ENCODE peak calls at places on chromosomes 12 and 14, in six cellular contexts. H is PC-3, P is mammary epithelial cell, R is left lung, S is prostate gland, O is heart right ventricle. U is an unnamed sample.

GRCh38 chr12:111687255-111687654 is 1.4 kb downstream of the ACAD10 start:
- DNase-seq in O (no peak), R (no peak), S (no peak), H (peak), P (no peak), U (peak)

GRCh38 chr12:56299308-56299852 is 750 bp downstream of the CS start:
- DNase-seq in R (no peak), P (peak), S (peak), H (peak), O (no peak), U (peak)

GRCh38 chr14:94936411-94936892 is 166.5 kb upstream of the GSC start:
- DNase-seq in R (peak), S (peak), H (no peak), P (no peak), O (peak), U (no peak)

GRCh38 chr14:85437143-85437542 is 92.8 kb upstream of the FLRT2 start:
- DNase-seq in S (peak), R (no peak), H (peak), O (no peak), P (peak), U (peak)

GRCh38 chr12:130932061-130932650 is 21.6 kb upstream of the ADGRD1 start:
- DNase-seq in R (no peak), H (no peak), S (no peak), O (no peak), P (no peak), U (no peak)

GRCh38 chr12:105083551-105084105 is 630 bp downstream of the ALDH1L2 start:
- DNase-seq in O (peak), H (no peak), S (no peak), P (peak), R (peak), U (peak)

GRCh38 chr12:71439613-71440392 is at the start of gene LGR5:
- DNase-seq in P (peak), S (no peak), R (no peak), H (peak), O (peak), U (peak)

GRCh38 chr12:6284273-6284672 is 26.2 kb upstream of the PLEKHG6 start:
- DNase-seq in R (no peak), O (no peak), H (no peak), P (no peak), S (no peak), U (no peak)

GRCh38 chr14:100416921-100417451 is 93.8 kb downstream of the SLC25A47 start:
- DNase-seq in R (no peak), O (no peak), H (peak), P (peak), S (no peak), U (peak)

GRCh38 chr14:24910408-24910986 is 139.4 kb downstream of the STXBP6 start:
- DNase-seq in P (no peak), H (no peak), S (no peak), O (no peak), R (no peak), U (no peak)

GRCh38 chr14:53890611-53891091 is 66.0 kb downstream of the BMP4 start:
- DNase-seq in P (no peak), S (no peak), R (no peak), O (no peak), H (no peak), U (no peak)

GRCh38 chr14:61573748-61574513 is 121.4 kb upstream of the HIF1A start:
- DNase-seq in S (no peak), H (peak), P (peak), O (no peak), R (no peak), U (peak)

GRCh38 chr14:22952418-22952817 is 4.5 kb downstream of the HAUS4 start:
- DNase-seq in O (no peak), R (no peak), H (no peak), S (no peak), P (no peak), U (peak)

GRCh38 chr14:60651936-60652673 is 2.8 kb upstream of the SIX1 start:
- DNase-seq in P (no peak), O (no peak), R (no peak), H (no peak), S (peak), U (no peak)

GRCh38 chr12:76272292-76272691 is 75.9 kb downstream of the BBS10 start:
- DNase-seq in H (no peak), R (no peak), P (no peak), S (no peak), O (no peak), U (no peak)

GRCh38 chr12:120239776-120240494 is 25.6 kb downstream of the PXN start:
- DNase-seq in R (no peak), P (no peak), H (no peak), O (no peak), S (no peak), U (no peak)

GRCh38 chr12:49748306-49748705 is 6.9 kb downstream of the TMBIM6 start:
- DNase-seq in H (no peak), P (no peak), O (no peak), R (no peak), S (no peak), U (peak)

GRCh38 chr12:78241472-78241871 is 410.8 kb downstream of the NAV3 start:
- DNase-seq in H (no peak), P (no peak), S (no peak), R (no peak), O (no peak), U (peak)

GRCh38 chr12:12384601-12385321 is 27.9 kb downstream of the BORCS5 start:
- DNase-seq in S (no peak), O (no peak), R (no peak), H (no peak), P (no peak), U (no peak)

GRCh38 chr14:91293281-91293680 is 48.8 kb upstream of the GPR68 start:
- DNase-seq in H (no peak), R (no peak), P (no peak), O (no peak), S (no peak), U (no peak)

GRCh38 chr12:46260913-46261476 is 7.8 kb downstream of the SLC38A1 start:
- DNase-seq in R (no peak), O (no peak), S (peak), P (peak), H (peak), U (peak)

GRCh38 chr14:52885230-52885629 is 65.6 kb downstream of the FERMT2 start:
- DNase-seq in H (no peak), P (no peak), R (no peak), O (no peak), S (no peak), U (no peak)

GRCh38 chr12:107309020-107309419 is 215.7 kb upstream of the CRY1 start:
- DNase-seq in S (no peak), H (no peak), R (no peak), O (no peak), P (no peak), U (no peak)

GRCh38 chr14:28303248-28303647 is 463.3 kb upstream of the FOXG1 start:
- DNase-seq in P (peak), O (no peak), H (peak), S (no peak), R (no peak), U (peak)

GRCh38 chr12:112862570-112863137 is 44.1 kb upstream of the OAS1 start:
- DNase-seq in R (no peak), S (no peak), H (no peak), O (no peak), P (no peak), U (no peak)

GRCh38 chr12:48946206-48946605 is 11.1 kb downstream of the ARF3 start:
- DNase-seq in P (no peak), R (no peak), O (no peak), S (no peak), H (no peak), U (no peak)

GRCh38 chr12:127485528-127485927 is 781.4 kb upstream of the TMEM132C start:
- DNase-seq in P (peak), R (no peak), O (no peak), S (no peak), H (peak), U (peak)

GRCh38 chr12:92469837-92470236 is 233.0 kb upstream of the PLEKHG7 start:
- DNase-seq in H (peak), S (no peak), P (no peak), O (peak), R (no peak), U (peak)

GRCh38 chr12:5022465-5023061 is 21.1 kb upstream of the KCNA5 start:
- DNase-seq in P (peak), H (peak), R (no peak), S (peak), O (peak), U (peak)

GRCh38 chr12:66119229-66119869 is 11.2 kb downstream of the LLPH start:
- DNase-seq in S (no peak), R (no peak), H (no peak), P (no peak), O (no peak), U (no peak)

GRCh38 chr12:80979821-80980220 is 42.1 kb upstream of the LIN7A start:
- DNase-seq in P (no peak), R (no peak), H (no peak), O (no peak), S (no peak), U (peak)

GRCh38 chr12:115024531-115024930 is 340.6 kb upstream of the TBX3 start:
- DNase-seq in H (no peak), O (no peak), S (no peak), R (no peak), P (no peak), U (no peak)

GRCh38 chr14:66099931-66100330 is 386.2 kb upstream of the CCDC196 start:
- DNase-seq in R (no peak), S (no peak), O (no peak), H (no peak), P (peak), U (no peak)

GRCh38 chr12:121579981-121580868 is 598 bp downstream of the KDM2B start:
- DNase-seq in S (peak), H (peak), R (peak), O (peak), P (peak), U (peak)

GRCh38 chr14:31229638-31230229 is 22.1 kb upstream of the HECTD1 start:
- DNase-seq in P (peak), S (peak), H (peak), O (peak), R (peak), U (peak)

GRCh38 chr12:89257355-89257754 is 94.9 kb downstream of the DUSP6 start:
- DNase-seq in O (no peak), H (no peak), R (no peak), S (no peak), P (no peak), U (no peak)

GRCh38 chr14:105865266-105865903 is 339.0 kb downstream of the TMEM121 start:
- DNase-seq in R (no peak), S (no peak), P (no peak), H (no peak), O (no peak), U (no peak)

GRCh38 chr12:49051777-49052438 is 8.7 kb downstream of the KMT2D start:
- DNase-seq in R (no peak), S (no peak), P (no peak), O (no peak), H (no peak), U (no peak)

GRCh38 chr12:106767954-106768501 is 6.5 kb upstream of the RIC8B start:
- DNase-seq in H (no peak), O (no peak), S (no peak), R (no peak), P (no peak), U (no peak)

GRCh38 chr14:93033983-93034670 is 81.6 kb downstream of the ITPK1 start:
- DNase-seq in H (no peak), R (no peak), S (no peak), P (no peak), O (no peak), U (no peak)

GRCh38 chr12:3042826-3043225 is 34.4 kb upstream of the TSPAN9 start:
- DNase-seq in S (no peak), O (no peak), R (no peak), P (no peak), H (no peak), U (no peak)
- H3K4me3 ChIP-seq in S (no peak), O (no peak), R (no peak), P (no peak), H (no peak), U (no peak)

DNA sequence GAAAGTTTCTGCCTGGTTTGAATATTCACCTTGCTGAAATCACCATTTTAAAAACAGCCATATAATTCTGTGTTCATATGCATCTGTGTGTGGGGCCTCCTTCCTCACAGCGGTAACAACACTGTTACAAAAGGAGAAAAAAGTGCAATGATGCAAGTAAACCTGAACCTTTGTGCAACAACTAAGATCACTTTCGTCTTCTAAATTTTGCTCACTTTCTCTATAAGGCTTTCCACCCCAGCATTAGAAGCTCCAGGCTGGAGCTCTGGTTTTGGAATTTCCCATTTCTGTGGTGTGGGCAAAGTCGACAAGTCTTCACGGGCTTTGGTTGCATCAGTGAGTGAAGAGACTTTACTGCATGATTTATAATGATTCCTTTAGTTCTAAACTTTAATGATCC is 18.4 kb downstream of the FGD6 start:
- DNase-seq in R (no peak), H (no peak), P (peak), S (no peak), O (no peak), U (peak)
- H3K4me3 ChIP-seq in R (no peak), H (no peak), P (no peak), S (no peak), O (no peak), U (no peak)

GRCh38 chr14:99247772-99248171 is 24.2 kb downstream of the BCL11B start:
- DNase-seq in O (no peak), H (no peak), R (no peak), S (no peak), P (no peak), U (no peak)
- H3K4me3 ChIP-seq in O (no peak), H (no peak), R (no peak), S (no peak), P (no peak), U (no peak)

GRCh38 chr14:70995671-70996070 is 88.4 kb downstream of the PCNX1 start:
- DNase-seq in R (no peak), O (no peak), H (no peak), S (no peak), P (no peak), U (peak)

GRCh38 chr14:71001742-71002141 is 94.5 kb downstream of the PCNX1 start:
- DNase-seq in R (no peak), H (no peak), S (no peak), O (no peak), P (no peak), U (no peak)

GRCh38 chr14:70993931-70994330 is 86.7 kb downstream of the PCNX1 start:
- DNase-seq in R (no peak), O (no peak), H (no peak), P (no peak), S (no peak), U (no peak)

GRCh38 chr14:71003156-71003555 is 95.9 kb downstream of the PCNX1 start:
- DNase-seq in O (no peak), S (no peak), R (no peak), H (no peak), P (no peak), U (no peak)

GRCh38 chr14:70999117-70999516 is 91.9 kb downstream of the PCNX1 start:
- DNase-seq in O (no peak), R (no peak), H (no peak), S (no peak), P (no peak), U (no peak)
- H3K4me3 ChIP-seq in O (no peak), R (no peak), H (no peak), S (no peak), P (no peak), U (no peak)

GRCh38 chr12:57730336-57731067 is 8.0 kb downstream of the AGAP2 start:
- DNase-seq in O (no peak), R (no peak), S (no peak), P (no peak), H (no peak), U (no peak)
- H3K4me3 ChIP-seq in O (no peak), R (no peak), S (no peak), P (no peak), H (no peak), U (no peak)

U was measured in epithelial cell of esophagus.